ENCODE peak calls at places on chromosomes 1 and 21, in seven cellular contexts. One of them, this sample, is unnamed.

GRCh38 chr1:47681735-47682134 is 243.9 kb downstream of the FOXD2 start:
- DNase-seq in T-helper 17 cell: no peak
- DNase-seq in ovary: no peak
- DNase-seq in midbrain: no peak
- DNase-seq in naive B cell: no peak
- DNase-seq in endodermal cell: peak; percentile 15
- DNase-seq in stimulated activated naive CD4-positive, alpha-beta T cell: no peak
- DNase-seq in this sample: peak; percentile 35

GRCh38 chr21:27423906-27424595 is 457.2 kb upstream of the ADAMTS5 start:
- DNase-seq in T-helper 17 cell: no peak
- DNase-seq in ovary: no peak
- DNase-seq in midbrain: no peak
- DNase-seq in naive B cell: no peak
- DNase-seq in endodermal cell: peak; percentile 51
- DNase-seq in stimulated activated naive CD4-positive, alpha-beta T cell: no peak
- DNase-seq in this sample: no peak

GRCh38 chr1:153535664-153536585 is at the start of gene S100A6:
- DNase-seq in T-helper 17 cell: peak; percentile 75
- DNase-seq in ovary: peak; percentile 87
- DNase-seq in midbrain: peak; percentile 49
- DNase-seq in naive B cell: peak; percentile 53
- DNase-seq in endodermal cell: peak; percentile 68
- DNase-seq in stimulated activated naive CD4-positive, alpha-beta T cell: peak; percentile 76
- DNase-seq in this sample: peak; percentile 91

GRCh38 chr1:220926146-220926545 is 46.9 kb downstream of the HLX start:
- DNase-seq in T-helper 17 cell: no peak
- DNase-seq in ovary: no peak
- DNase-seq in midbrain: no peak
- DNase-seq in naive B cell: no peak
- DNase-seq in endodermal cell: no peak
- DNase-seq in stimulated activated naive CD4-positive, alpha-beta T cell: no peak
- DNase-seq in this sample: no peak

GRCh38 chr1:92201973-92202372 is 15.7 kb upstream of the C1orf146 start:
- DNase-seq in T-helper 17 cell: no peak
- DNase-seq in ovary: no peak
- DNase-seq in midbrain: no peak
- DNase-seq in naive B cell: no peak
- DNase-seq in endodermal cell: no peak
- DNase-seq in stimulated activated naive CD4-positive, alpha-beta T cell: peak; percentile 44
- DNase-seq in this sample: no peak

GRCh38 chr1:97849350-97850339 is 71.2 kb downstream of the DPYD start:
- DNase-seq in T-helper 17 cell: no peak
- DNase-seq in ovary: no peak
- DNase-seq in midbrain: no peak
- DNase-seq in naive B cell: peak; percentile 3
- DNase-seq in endodermal cell: no peak
- DNase-seq in stimulated activated naive CD4-positive, alpha-beta T cell: no peak
- DNase-seq in this sample: no peak

GRCh38 chr1:81174052-81174451 is 626.7 kb upstream of the ADGRL2 start:
- DNase-seq in T-helper 17 cell: no peak
- DNase-seq in ovary: no peak
- DNase-seq in midbrain: no peak
- DNase-seq in naive B cell: no peak
- DNase-seq in endodermal cell: no peak
- DNase-seq in stimulated activated naive CD4-positive, alpha-beta T cell: no peak
- DNase-seq in this sample: no peak

GRCh38 chr1:196897158-196897828 is 9.4 kb downstream of the CFHR4 start:
- DNase-seq in T-helper 17 cell: no peak
- DNase-seq in ovary: no peak
- DNase-seq in midbrain: no peak
- DNase-seq in naive B cell: no peak
- DNase-seq in endodermal cell: peak; percentile 56
- DNase-seq in stimulated activated naive CD4-positive, alpha-beta T cell: no peak
- DNase-seq in this sample: no peak

GRCh38 chr1:183191833-183192232 is 5.8 kb downstream of the LAMC2 start:
- DNase-seq in T-helper 17 cell: no peak
- DNase-seq in ovary: no peak
- DNase-seq in midbrain: no peak
- DNase-seq in naive B cell: no peak
- DNase-seq in endodermal cell: no peak
- DNase-seq in stimulated activated naive CD4-positive, alpha-beta T cell: no peak
- DNase-seq in this sample: no peak

GRCh38 chr1:167746988-167747655 is 25.3 kb downstream of the MPZL1 start:
- DNase-seq in T-helper 17 cell: no peak
- DNase-seq in ovary: no peak
- DNase-seq in midbrain: no peak
- DNase-seq in naive B cell: no peak
- DNase-seq in endodermal cell: no peak
- DNase-seq in stimulated activated naive CD4-positive, alpha-beta T cell: no peak
- DNase-seq in this sample: no peak